ENCODE peak calls at places on chromosomes 6 and 20, in nine cellular contexts. Z is GM13976, P is fibroblast of lung, U is Kasumi-1, Y is iPS-NIHi11, X is T-helper 2 cell, G is GM13977, A is HTR-8/SVneo, I is fibroblast of pulmonary artery. H is an unnamed sample.

GRCh38 chr6:144722214-144722737 is 437.1 kb downstream of the UTRN start:
- DNase-seq in Z (no peak), P (no peak), U (no peak), Y (no peak), X (no peak), G (no peak), A (no peak), I (peak; percentile 21), H (peak; percentile 46)

GRCh38 chr6:29527564-29527963 is 32.0 kb downstream of the UBD start:
- DNase-seq in Z (no peak), P (no peak), U (no peak), Y (no peak), X (no peak), G (no peak), A (no peak), I (no peak), H (no peak)

GRCh38 chr6:126718600-126719327 is 378.8 kb downstream of the CENPW start:
- DNase-seq in Z (peak; percentile 17), P (no peak), U (no peak), Y (no peak), X (no peak), G (peak; percentile 14), A (no peak), I (no peak), H (no peak)

GRCh38 chr20:46348231-46348803 is 40.0 kb upstream of the CDH22 start:
- DNase-seq in Z (no peak), P (peak; percentile 21), U (no peak), Y (peak; percentile 70), X (no peak), G (no peak), A (no peak), I (peak; percentile 41), H (no peak)

GRCh38 chr6:119079288-119079809 is 885 bp upstream of the FAM184A start:
- DNase-seq in Z (no peak), P (peak; percentile 68), U (no peak), Y (no peak), X (no peak), G (no peak), A (no peak), I (peak; percentile 63), H (peak; percentile 45)

GRCh38 chr20:45303586-45304463 is 2.8 kb upstream of the RBPJL start:
- DNase-seq in Z (no peak), P (no peak), U (no peak), Y (no peak), X (peak; percentile 38), G (no peak), A (no peak), I (no peak), H (no peak)

GRCh38 chr6:16544006-16544405 is 217.3 kb downstream of the ATXN1 start:
- DNase-seq in Z (no peak), P (peak; percentile 43), U (no peak), Y (peak; percentile 37), X (no peak), G (no peak), A (no peak), I (peak; percentile 84), H (no peak)

GRCh38 chr6:100229512-100229911 is 235.2 kb downstream of the SIM1 start:
- DNase-seq in Z (no peak), P (no peak), U (no peak), Y (no peak), X (peak; percentile 63), G (no peak), A (no peak), I (no peak), H (no peak)

GRCh38 chr6:87742106-87742505 is 40.1 kb upstream of the AKIRIN2 start:
- DNase-seq in Z (no peak), P (no peak), U (no peak), Y (no peak), X (peak; percentile 97), G (peak; percentile 40), A (no peak), I (no peak), H (no peak)

GRCh38 chr6:71619836-71620235 is 266.5 kb upstream of the RIMS1 start:
- DNase-seq in Z (no peak), P (no peak), U (no peak), Y (no peak), X (no peak), G (no peak), A (no peak), I (no peak), H (no peak)

GRCh38 chr20:14757728-14758127 is 420.3 kb upstream of the FLRT3 start:
- DNase-seq in Z (no peak), P (no peak), U (no peak), Y (no peak), X (no peak), G (no peak), A (no peak), I (no peak), H (no peak)

GRCh38 chr20:47917549-47918070 is 132.3 kb upstream of the SULF2 start:
- DNase-seq in Z (no peak), P (no peak), U (no peak), Y (no peak), X (no peak), G (no peak), A (no peak), I (no peak), H (no peak)

GRCh38 chr6:40409143-40409542 is 178.0 kb downstream of the LRFN2 start:
- DNase-seq in Z (no peak), P (no peak), U (no peak), Y (no peak), X (no peak), G (no peak), A (no peak), I (no peak), H (no peak)

GRCh38 chr20:52422574-52423463 is 231.2 kb upstream of the ZFP64 start:
- DNase-seq in Z (no peak), P (peak; percentile 38), U (no peak), Y (no peak), X (no peak), G (no peak), A (no peak), I (no peak), H (no peak)

GRCh38 chr6:138722425-138723371 is 50.9 kb upstream of the CCDC28A start:
- DNase-seq in Z (no peak), P (peak; percentile 20), U (no peak), Y (no peak), X (no peak), G (no peak), A (no peak), I (peak; percentile 62), H (peak; percentile 33)

GRCh38 chr6:152462716-152463115 is 174.4 kb downstream of the SYNE1 start:
- DNase-seq in Z (no peak), P (peak; percentile 64), U (no peak), Y (no peak), X (peak; percentile 7), G (no peak), A (no peak), I (no peak), H (no peak)

GRCh38 chr6:111604259-111605099 is 1.2 kb downstream of the TRAF3IP2 start:
- DNase-seq in Z (peak; percentile 32), P (peak; percentile 89), U (no peak), Y (no peak), X (no peak), G (peak; percentile 23), A (no peak), I (peak; percentile 86), H (peak; percentile 26)

H was measured in PC-3.